ENCODE peak calls at places on chromosomes 12 and 14, in seven cellular contexts. P, V, Z, Y, T, A and N are unnamed samples. For H3K36me3, the result is how much of the 10 kb centered on the place peaks cover.

GRCh38 chr12:42696424-42697149 is 107.0 kb upstream of the PRICKLE1 start:
- DNase-seq in P (no peak), V (no peak), Z (no peak), Y (no peak), T (no peak), A (peak), N (peak)

GRCh38 chr14:106691601-106692291 is 1165.4 kb downstream of the TMEM121 start:
- DNase-seq in P (no peak), V (peak), Z (peak), Y (peak), T (no peak), A (no peak), N (peak)

GRCh38 chr12:78878447-78878846 is 13.9 kb downstream of the SYT1 start:
- DNase-seq in P (no peak), V (no peak), Z (no peak), Y (no peak), T (no peak), A (no peak), N (no peak)

GRCh38 chr12:132489602-132490239 is at the start of gene FBRSL1:
- DNase-seq in P (peak), V (peak), Z (peak), Y (peak), T (peak), A (peak), N (peak)

GRCh38 chr12:57479376-57480115 is at the start of gene ARHGAP9:
- DNase-seq in P (no peak), V (peak), Z (peak), Y (peak), T (peak), A (no peak), N (no peak)

GRCh38 chr14:96086032-96086431 is 46.9 kb downstream of the C14orf132 start:
- DNase-seq in P (no peak), V (no peak), Z (no peak), Y (no peak), T (no peak), A (no peak), N (no peak)

GRCh38 chr14:63928744-63929174 is 76.0 kb downstream of the SYNE2 start:
- DNase-seq in P (no peak), V (no peak), Z (no peak), Y (no peak), T (no peak), A (no peak), N (no peak)

GRCh38 chr12:15274561-15274967 is 47.7 kb upstream of the PTPRO start:
- DNase-seq in P (no peak), V (no peak), Z (no peak), Y (no peak), T (no peak), A (no peak), N (no peak)

GRCh38 chr14:100341301-100342031 is 18.3 kb downstream of the SLC25A47 start:
- DNase-seq in P (no peak), V (peak), Z (no peak), Y (no peak), T (no peak), A (peak), N (peak)

GRCh38 chr14:58098507-58098906 is 53.5 kb downstream of the ARMH4 start:
- DNase-seq in P (no peak), V (no peak), Z (no peak), Y (no peak), T (no peak), A (no peak), N (no peak)

GRCh38 chr12:16300222-16300621 is 22.7 kb upstream of the SLC15A5 start:
- DNase-seq in P (no peak), V (no peak), Z (no peak), Y (no peak), T (no peak), A (peak), N (no peak)

GRCh38 chr12:131250028-131250950 is 296.6 kb downstream of the ADGRD1 start:
- DNase-seq in P (no peak), V (no peak), Z (no peak), Y (no peak), T (no peak), A (peak), N (no peak)

GRCh38 chr12:30422844-30423243 is 272.8 kb downstream of the IPO8 start:
- DNase-seq in P (no peak), V (no peak), Z (no peak), Y (no peak), T (no peak), A (no peak), N (no peak)

GRCh38 chr12:58450868-58451482 is 469.3 kb downstream of the LRIG3 start:
- DNase-seq in P (no peak), V (no peak), Z (no peak), Y (no peak), T (no peak), A (no peak), N (no peak)

GRCh38 chr14:96309907-96310330 is 53.2 kb downstream of the ATG2B start:
- DNase-seq in P (no peak), V (peak), Z (no peak), Y (no peak), T (no peak), A (no peak), N (no peak)

GRCh38 chr12:108826115-108826806 is 31.1 kb downstream of the SSH1 start:
- DNase-seq in P (no peak), V (no peak), Z (no peak), Y (no peak), T (no peak), A (peak), N (peak)

GRCh38 chr14:96167224-96168148 is 37.2 kb upstream of the BDKRB2 start:
- DNase-seq in P (no peak), V (no peak), Z (no peak), Y (no peak), T (no peak), A (no peak), N (no peak)

GRCh38 chr14:103107455-103107854 is 12.9 kb downstream of the EXOC3L4 start:
- DNase-seq in P (no peak), V (no peak), Z (no peak), Y (no peak), T (no peak), A (no peak), N (no peak)

GRCh38 chr12:18967814-18968213 is 161.7 kb upstream of the PLEKHA5 start:
- DNase-seq in P (no peak), V (no peak), Z (no peak), Y (no peak), T (no peak), A (no peak), N (no peak)
- H3K36me3 ChIP-seq in P (under half), V (under half), Z (under half), Y (under half), T (under half), A (under half), N (under half)

GRCh38 chr12:110546339-110546738 is 36.8 kb downstream of the PPTC7 start:
- DNase-seq in P (no peak), V (no peak), Z (no peak), Y (no peak), T (no peak), A (no peak), N (no peak)

GRCh38 chr12:110543252-110543959 is 39.7 kb downstream of the PPTC7 start:
- DNase-seq in P (peak), V (no peak), Z (no peak), Y (no peak), T (no peak), A (peak), N (peak)

GRCh38 chr12:110547090-110547489 is 36.0 kb downstream of the PPTC7 start:
- DNase-seq in P (no peak), V (no peak), Z (no peak), Y (no peak), T (no peak), A (no peak), N (no peak)

GRCh38 chr12:110543965-110544364 is 39.2 kb downstream of the PPTC7 start:
- DNase-seq in P (no peak), V (no peak), Z (no peak), Y (no peak), T (no peak), A (no peak), N (no peak)

GRCh38 chr12:110545812-110546211 is 37.3 kb downstream of the PPTC7 start:
- DNase-seq in P (no peak), V (no peak), Z (no peak), Y (no peak), T (no peak), A (no peak), N (no peak)
- H3K27ac ChIP-seq in P (peak), V (no peak), Z (no peak), Y (no peak), T (no peak), A (peak), N (peak)

DNA sequence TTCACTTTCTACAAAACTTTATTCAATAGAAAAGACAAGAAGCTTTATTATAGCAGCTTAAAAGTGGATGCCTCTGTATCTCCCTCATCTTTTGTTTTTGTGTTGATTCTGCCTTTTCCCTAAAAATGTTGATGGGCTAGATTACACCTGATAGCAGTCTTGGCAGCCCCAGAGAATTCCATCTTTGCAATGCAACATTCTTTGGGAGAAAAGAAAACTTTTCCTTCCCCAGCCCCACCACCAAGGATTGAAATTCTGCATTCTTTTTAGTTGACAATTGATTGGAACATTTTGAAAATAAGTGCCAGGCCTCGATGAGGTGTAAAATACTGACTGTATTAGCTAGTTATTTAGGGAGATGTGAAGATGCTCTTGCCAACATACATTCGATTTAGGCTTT is 306.8 kb upstream of the G2E3 start:
- DNase-seq in P (no peak), V (no peak), Z (no peak), Y (no peak), T (no peak), A (no peak), N (no peak)
- H3K4me3 ChIP-seq in P (no peak), V (no peak), Z (no peak), Y (no peak), T (no peak), A (no peak), N (no peak)

GRCh38 chr14:21408152-21408551 is 24.3 kb upstream of the SUPT16H start:
- DNase-seq in P (no peak), V (no peak), Z (no peak), Y (no peak), T (no peak), A (no peak), N (no peak)
- H3K36me3 ChIP-seq in P (half or more), V (half or more), Z (under half), Y (half or more), T (half or more), A (half or more), N (under half)

GRCh38 chr14:52888839-52889838 is 61.7 kb downstream of the FERMT2 start:
- DNase-seq in P (no peak), V (no peak), Z (no peak), Y (no peak), T (no peak), A (no peak), N (no peak)

GRCh38 chr14:52891800-52892199 is 59.0 kb downstream of the FERMT2 start:
- DNase-seq in P (no peak), V (no peak), Z (no peak), Y (no peak), T (no peak), A (no peak), N (no peak)

GRCh38 chr14:52900731-52901130 is 50.1 kb downstream of the FERMT2 start:
- DNase-seq in P (no peak), V (no peak), Z (no peak), Y (no peak), T (no peak), A (no peak), N (no peak)

GRCh38 chr14:52895000-52895399 is 55.9 kb downstream of the FERMT2 start:
- DNase-seq in P (no peak), V (no peak), Z (no peak), Y (no peak), T (no peak), A (no peak), N (no peak)
- H3K27ac ChIP-seq in P (no peak), V (no peak), Z (no peak), Y (no peak), T (no peak), A (peak), N (no peak)

DNA sequence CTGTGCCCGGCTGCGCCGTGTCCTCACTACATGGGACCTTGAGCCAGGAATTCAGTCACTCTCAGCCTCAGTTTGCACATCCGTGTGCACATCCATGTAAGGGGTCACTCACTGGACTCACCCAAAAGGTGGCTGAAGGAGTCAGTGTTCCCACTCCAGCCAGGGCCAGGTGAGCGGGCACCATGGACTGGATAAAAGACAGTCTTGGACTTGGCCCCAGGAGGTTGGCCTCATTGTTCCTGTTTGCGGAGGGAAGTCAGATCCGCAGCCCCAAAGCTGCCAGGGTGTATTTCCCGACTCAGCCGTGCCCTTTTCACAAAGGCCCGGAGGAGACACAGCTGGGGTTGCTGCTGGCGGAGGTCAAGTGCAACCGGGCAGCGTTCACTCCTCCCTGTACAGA is 170.7 kb upstream of the MYL2 start:
- DNase-seq in P (no peak), V (no peak), Z (no peak), Y (no peak), T (no peak), A (no peak), N (no peak)
- H3K4me3 ChIP-seq in P (no peak), V (no peak), Z (no peak), Y (no peak), T (no peak), A (no peak), N (no peak)

DNA sequence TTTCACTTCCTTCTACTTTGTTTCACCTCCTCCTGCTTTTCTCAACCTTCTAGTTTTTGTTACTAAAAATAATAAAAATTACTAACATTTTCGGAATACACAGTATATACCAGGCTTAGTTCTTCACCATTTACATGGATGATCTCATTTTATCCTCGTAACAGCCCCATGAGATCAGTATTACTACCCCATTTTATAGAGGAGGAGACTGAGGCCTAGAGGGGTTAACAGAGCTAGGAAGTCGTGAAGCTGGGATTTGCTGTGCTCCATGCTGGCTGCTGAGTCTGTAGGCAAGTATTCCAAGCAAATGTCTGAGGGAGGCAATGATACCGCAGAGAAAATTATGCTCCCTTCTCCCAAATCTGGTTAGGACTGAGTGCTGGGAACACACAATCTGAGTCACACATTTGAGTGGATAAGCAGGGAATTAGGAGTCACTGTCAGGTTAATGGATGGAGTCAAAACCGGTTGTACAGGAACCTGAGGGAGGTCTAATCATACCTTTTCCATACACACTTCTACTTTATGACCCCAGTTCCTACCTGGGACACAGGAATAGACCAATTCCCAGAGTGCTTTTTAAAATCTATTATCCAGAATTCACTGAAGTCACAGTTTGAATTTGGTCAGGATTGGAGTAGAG is 51.1 kb downstream of the ZFYVE26 start:
- DNase-seq in P (no peak), V (no peak), Z (no peak), Y (no peak), T (no peak), A (no peak), N (no peak)
- H3K36me3 ChIP-seq in P (half or more), V (half or more), Z (under half), Y (half or more), T (under half), A (half or more), N (under half)